ENCODE peak calls at places on chromosome 6, in ten cellular contexts. One of them, this sample, is unnamed.
A peak's percentile ranks its signal among the peaks of the same experiment; 100 is the strongest.

GRCh38 chr6:53413326-53413725 is 64.6 kb upstream of the ELOVL5 start:
- DNase-seq in body of pancreas: no peak
- DNase-seq in spleen: no peak
- DNase-seq in tibial nerve: no peak
- DNase-seq in HepG2: no peak
- DNase-seq in ovary: no peak
- DNase-seq in uterus: no peak
- DNase-seq in NB4: no peak
- DNase-seq in heart left ventricle: no peak
- DNase-seq in gastrocnemius medialis: no peak
- DNase-seq in this sample: no peak

GRCh38 chr6:12343440-12344162 is 53.4 kb downstream of the EDN1 start:
- DNase-seq in body of pancreas: peak; percentile 85
- DNase-seq in spleen: no peak
- DNase-seq in tibial nerve: no peak
- DNase-seq in HepG2: peak; percentile 90
- DNase-seq in ovary: no peak
- DNase-seq in uterus: no peak
- DNase-seq in NB4: no peak
- DNase-seq in heart left ventricle: no peak
- DNase-seq in gastrocnemius medialis: no peak
- DNase-seq in this sample: no peak

GRCh38 chr6:107540465-107540857 is 50.5 kb downstream of the SOBP start:
- DNase-seq in body of pancreas: no peak
- DNase-seq in spleen: no peak
- DNase-seq in tibial nerve: no peak
- DNase-seq in HepG2: peak; percentile 95
- DNase-seq in ovary: no peak
- DNase-seq in uterus: no peak
- DNase-seq in NB4: no peak
- DNase-seq in heart left ventricle: no peak
- DNase-seq in gastrocnemius medialis: no peak
- DNase-seq in this sample: no peak

GRCh38 chr6:148968636-148969270 is 221.9 kb downstream of the UST start:
- DNase-seq in body of pancreas: no peak
- DNase-seq in spleen: no peak
- DNase-seq in tibial nerve: no peak
- DNase-seq in HepG2: peak; percentile 20
- DNase-seq in ovary: no peak
- DNase-seq in uterus: no peak
- DNase-seq in NB4: no peak
- DNase-seq in heart left ventricle: no peak
- DNase-seq in gastrocnemius medialis: no peak
- DNase-seq in this sample: no peak

GRCh38 chr6:147035891-147036290 is 168.3 kb upstream of the STXBP5 start:
- DNase-seq in body of pancreas: no peak
- DNase-seq in spleen: no peak
- DNase-seq in tibial nerve: no peak
- DNase-seq in HepG2: no peak
- DNase-seq in ovary: no peak
- DNase-seq in uterus: no peak
- DNase-seq in NB4: no peak
- DNase-seq in heart left ventricle: no peak
- DNase-seq in gastrocnemius medialis: no peak
- DNase-seq in this sample: no peak

GRCh38 chr6:146543940-146544661 is 468 bp downstream of the RAB32 start:
- DNase-seq in body of pancreas: peak; percentile 62
- DNase-seq in spleen: no peak
- DNase-seq in tibial nerve: peak; percentile 18
- DNase-seq in HepG2: peak; percentile 74
- DNase-seq in ovary: no peak
- DNase-seq in uterus: peak; percentile 39
- DNase-seq in NB4: peak; percentile 67
- DNase-seq in heart left ventricle: peak; percentile 34
- DNase-seq in gastrocnemius medialis: peak; percentile 3
- DNase-seq in this sample: peak; percentile 28

GRCh38 chr6:36595168-36595818 is 1.1 kb downstream of the SRSF3 start:
- DNase-seq in body of pancreas: peak; percentile 43
- DNase-seq in spleen: no peak
- DNase-seq in tibial nerve: no peak
- DNase-seq in HepG2: peak; percentile 52
- DNase-seq in ovary: no peak
- DNase-seq in uterus: peak; percentile 73
- DNase-seq in NB4: peak; percentile 67
- DNase-seq in heart left ventricle: peak; percentile 46
- DNase-seq in gastrocnemius medialis: peak; percentile 50
- DNase-seq in this sample: peak; percentile 71

GRCh38 chr6:15712813-15713212 is 50.0 kb upstream of the DTNBP1 start:
- DNase-seq in body of pancreas: no peak
- DNase-seq in spleen: no peak
- DNase-seq in tibial nerve: no peak
- DNase-seq in HepG2: no peak
- DNase-seq in ovary: no peak
- DNase-seq in uterus: no peak
- DNase-seq in NB4: no peak
- DNase-seq in heart left ventricle: no peak
- DNase-seq in gastrocnemius medialis: peak; percentile 15
- DNase-seq in this sample: no peak

GRCh38 chr6:132812756-132813172 is 1.6 kb upstream of the RPS12 start:
- DNase-seq in body of pancreas: no peak
- DNase-seq in spleen: no peak
- DNase-seq in tibial nerve: no peak
- DNase-seq in HepG2: peak; percentile 13
- DNase-seq in ovary: no peak
- DNase-seq in uterus: no peak
- DNase-seq in NB4: peak; percentile 42
- DNase-seq in heart left ventricle: no peak
- DNase-seq in gastrocnemius medialis: no peak
- DNase-seq in this sample: no peak

GRCh38 chr6:46207174-46207573 is 36.4 kb upstream of the ENPP5 start:
- DNase-seq in body of pancreas: no peak
- DNase-seq in spleen: no peak
- DNase-seq in tibial nerve: no peak
- DNase-seq in HepG2: no peak
- DNase-seq in ovary: no peak
- DNase-seq in uterus: no peak
- DNase-seq in NB4: no peak
- DNase-seq in heart left ventricle: no peak
- DNase-seq in gastrocnemius medialis: no peak
- DNase-seq in this sample: no peak

GRCh38 chr6:49668083-49668511 is 31.5 kb upstream of the RHAG start:
- DNase-seq in body of pancreas: no peak
- DNase-seq in spleen: no peak
- DNase-seq in tibial nerve: no peak
- DNase-seq in HepG2: no peak
- DNase-seq in ovary: no peak
- DNase-seq in uterus: no peak
- DNase-seq in NB4: no peak
- DNase-seq in heart left ventricle: no peak
- DNase-seq in gastrocnemius medialis: no peak
- DNase-seq in this sample: peak; percentile 18

GRCh38 chr6:77740380-77740779 is 87.5 kb downstream of the MEI4 start:
- DNase-seq in body of pancreas: no peak
- DNase-seq in spleen: no peak
- DNase-seq in tibial nerve: no peak
- DNase-seq in HepG2: peak; percentile 18
- DNase-seq in ovary: no peak
- DNase-seq in uterus: no peak
- DNase-seq in NB4: peak; percentile 30
- DNase-seq in heart left ventricle: no peak
- DNase-seq in gastrocnemius medialis: no peak
- DNase-seq in this sample: peak; percentile 22

DNA sequence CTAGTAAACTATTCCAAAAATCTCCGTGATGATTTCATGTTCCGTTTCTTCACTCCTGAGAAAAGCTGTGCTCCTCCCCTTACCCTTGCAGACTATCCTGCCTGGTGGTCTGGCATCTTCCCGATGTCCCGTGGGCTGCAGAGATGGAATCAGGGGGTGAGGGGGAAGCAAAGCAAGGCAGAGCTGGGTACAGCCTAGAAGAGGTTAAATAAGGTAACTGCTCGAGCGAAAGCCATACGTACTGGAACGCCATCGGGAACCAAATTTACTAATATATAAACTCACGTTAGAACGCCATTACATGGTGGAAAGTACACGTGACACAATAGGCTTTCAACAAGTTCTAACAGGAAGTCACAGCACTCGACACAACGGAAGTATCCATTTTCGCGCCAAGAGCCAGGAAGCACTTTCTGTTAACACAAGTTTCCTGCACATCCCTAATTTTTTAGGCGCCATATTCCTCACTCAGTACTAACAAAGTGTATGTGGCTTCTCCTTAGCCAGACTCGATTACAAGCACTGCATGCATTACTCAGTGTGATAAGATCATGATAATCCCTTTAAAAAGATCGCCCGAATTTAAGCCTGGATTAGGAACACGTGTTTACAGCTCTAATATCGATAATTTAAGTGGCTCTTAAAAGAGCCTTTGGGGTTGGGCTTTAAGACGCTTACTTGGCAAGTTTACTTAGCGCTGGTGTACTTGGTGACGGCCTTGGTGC is 101.6 kb upstream of the PRSS16 start:
- DNase-seq in body of pancreas: peak; percentile 82
- DNase-seq in spleen: peak; percentile 87
- DNase-seq in tibial nerve: peak; percentile 46
- DNase-seq in HepG2: peak; percentile 43
- DNase-seq in ovary: peak; percentile 61
- DNase-seq in uterus: peak; percentile 90
- DNase-seq in NB4: peak; percentile 96
- DNase-seq in heart left ventricle: peak; percentile 80
- DNase-seq in gastrocnemius medialis: peak; percentile 63
- DNase-seq in this sample: peak; percentile 94
- TF ChIP-seq POLR2A in body of pancreas: peak; percentile 26
- TF ChIP-seq POLR2A in spleen: peak; percentile 75
- TF ChIP-seq POLR2A in tibial nerve: peak; percentile 13
- TF ChIP-seq POLR2A in HepG2: no peak
- TF ChIP-seq POLR2A in ovary: peak; percentile 59
- TF ChIP-seq POLR2A in uterus: peak; percentile 46
- TF ChIP-seq POLR2A in NB4: peak; percentile 50
- TF ChIP-seq POLR2A in heart left ventricle: no peak
- TF ChIP-seq POLR2A in gastrocnemius medialis: no peak
- TF ChIP-seq POLR2A in this sample: peak; percentile 94

DNA sequence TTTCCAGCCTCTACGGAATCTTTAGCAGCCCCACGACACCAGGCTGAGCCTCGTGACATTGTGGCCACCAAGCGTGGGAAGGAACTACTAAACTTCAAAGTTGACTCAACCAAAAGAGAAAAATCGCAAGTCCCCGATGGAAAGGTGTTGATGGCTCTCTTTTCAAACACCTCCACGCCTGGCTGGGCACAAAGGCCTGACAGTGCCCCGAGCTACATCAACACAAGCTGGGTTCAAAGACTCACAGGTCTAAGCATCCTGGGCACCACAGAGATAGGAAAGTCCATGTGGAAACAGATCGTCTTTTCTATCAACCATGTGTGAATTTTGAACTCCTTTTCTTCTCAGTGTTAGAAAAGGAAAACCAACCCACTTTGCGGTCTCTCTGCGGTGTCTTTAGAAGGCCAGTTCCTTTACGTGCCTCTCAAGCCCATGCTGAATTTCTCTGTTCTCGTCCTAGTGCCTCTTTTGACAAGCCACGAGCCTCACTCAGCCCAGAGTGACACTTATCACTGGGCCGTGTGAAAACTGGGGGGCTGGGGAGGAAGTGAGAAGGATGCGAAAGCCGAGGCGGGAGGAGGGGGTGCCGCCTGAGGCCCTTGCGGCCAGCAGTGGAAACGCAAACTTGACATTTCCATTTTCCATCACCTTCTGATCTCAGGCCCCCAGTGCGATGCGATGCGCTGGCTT is 59.4 kb downstream of the GFOD1 start:
- DNase-seq in body of pancreas: no peak
- DNase-seq in spleen: peak; percentile 91
- DNase-seq in tibial nerve: no peak
- DNase-seq in HepG2: no peak
- DNase-seq in ovary: no peak
- DNase-seq in uterus: no peak
- DNase-seq in NB4: no peak
- DNase-seq in heart left ventricle: no peak
- DNase-seq in gastrocnemius medialis: no peak
- DNase-seq in this sample: peak; percentile 75
- TF ChIP-seq POLR2A in body of pancreas: no peak
- TF ChIP-seq POLR2A in spleen: no peak
- TF ChIP-seq POLR2A in tibial nerve: no peak
- TF ChIP-seq POLR2A in HepG2: no peak
- TF ChIP-seq POLR2A in ovary: no peak
- TF ChIP-seq POLR2A in uterus: no peak
- TF ChIP-seq POLR2A in NB4: no peak
- TF ChIP-seq POLR2A in heart left ventricle: no peak
- TF ChIP-seq POLR2A in gastrocnemius medialis: no peak
- TF ChIP-seq POLR2A in this sample: no peak

DNA sequence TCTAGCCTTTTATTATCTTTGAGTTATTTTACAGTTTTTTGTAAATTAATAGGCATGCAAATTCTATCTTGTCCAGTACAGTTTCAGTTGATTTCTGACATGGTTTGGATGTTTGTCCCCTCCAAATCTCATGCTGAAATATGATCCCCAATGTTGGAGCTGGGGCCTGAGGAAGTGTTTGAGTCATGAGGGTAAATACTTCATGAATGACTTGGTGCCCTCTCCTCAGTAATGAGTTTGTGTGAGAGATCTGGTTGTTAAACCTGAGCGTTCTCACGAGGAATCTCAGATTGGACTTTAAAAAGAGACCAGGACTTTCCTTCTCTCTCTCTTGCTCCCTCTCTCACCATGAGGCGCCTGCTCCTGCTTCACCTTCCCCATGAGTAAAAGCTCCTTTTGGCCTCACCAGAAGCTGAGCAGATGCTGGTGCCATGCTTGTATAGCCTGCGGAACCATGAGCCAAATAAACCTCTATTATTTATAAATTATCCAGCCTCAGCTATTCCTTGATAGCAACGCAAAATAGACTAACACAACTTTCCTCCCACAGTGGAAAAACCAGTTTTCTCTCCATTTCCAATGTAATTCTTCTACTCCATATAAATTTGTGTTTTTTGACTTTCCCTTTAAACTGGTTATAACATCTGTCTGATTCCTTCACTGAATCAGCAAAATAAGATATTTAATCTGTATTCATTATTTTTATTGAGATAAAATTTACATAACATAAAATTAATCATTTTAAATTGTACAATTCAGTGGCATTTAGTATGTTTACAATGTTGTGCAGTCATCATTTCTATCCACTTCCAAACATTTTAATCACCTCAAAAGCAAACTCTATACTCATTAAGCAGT is 78.7 kb upstream of the PRSS16 start:
- DNase-seq in body of pancreas: no peak
- DNase-seq in spleen: no peak
- DNase-seq in tibial nerve: no peak
- DNase-seq in HepG2: no peak
- DNase-seq in ovary: no peak
- DNase-seq in uterus: no peak
- DNase-seq in NB4: no peak
- DNase-seq in heart left ventricle: no peak
- DNase-seq in gastrocnemius medialis: no peak
- DNase-seq in this sample: no peak
- TF ChIP-seq POLR2A in body of pancreas: no peak
- TF ChIP-seq POLR2A in spleen: no peak
- TF ChIP-seq POLR2A in tibial nerve: no peak
- TF ChIP-seq POLR2A in HepG2: no peak
- TF ChIP-seq POLR2A in ovary: no peak
- TF ChIP-seq POLR2A in uterus: no peak
- TF ChIP-seq POLR2A in NB4: no peak
- TF ChIP-seq POLR2A in heart left ventricle: no peak
- TF ChIP-seq POLR2A in gastrocnemius medialis: no peak
- TF ChIP-seq POLR2A in this sample: no peak

GRCh38 chr6:20211941-20212391 is 303 bp downstream of the MBOAT1 start:
- DNase-seq in body of pancreas: peak; percentile 42
- DNase-seq in spleen: no peak
- DNase-seq in tibial nerve: no peak
- DNase-seq in HepG2: no peak
- DNase-seq in ovary: no peak
- DNase-seq in uterus: no peak
- DNase-seq in NB4: no peak
- DNase-seq in heart left ventricle: no peak
- DNase-seq in gastrocnemius medialis: no peak
- DNase-seq in this sample: peak; percentile 78
- TF ChIP-seq POLR2A in body of pancreas: no peak
- TF ChIP-seq POLR2A in spleen: no peak
- TF ChIP-seq POLR2A in tibial nerve: no peak
- TF ChIP-seq POLR2A in HepG2: no peak
- TF ChIP-seq POLR2A in ovary: no peak
- TF ChIP-seq POLR2A in uterus: no peak
- TF ChIP-seq POLR2A in NB4: no peak
- TF ChIP-seq POLR2A in heart left ventricle: no peak
- TF ChIP-seq POLR2A in gastrocnemius medialis: no peak
- TF ChIP-seq POLR2A in this sample: no peak